ENCODE peak calls at places on chromosomes 13 and 19, in six cellular contexts. X, D, G, C, W and Y are unnamed samples.

GRCh38 chr13:31485183-31485582 is 254.1 kb upstream of the RXFP2 start:
- DNase-seq in D (no peak), X (no peak), G (no peak), C (peak), W (no peak), Y (no peak)

GRCh38 chr13:60755380-60756163 is 358.6 kb downstream of the TDRD3 start:
- DNase-seq in D (no peak), C (no peak), G (no peak), W (no peak), X (no peak), Y (no peak)

GRCh38 chr13:75699062-75699461 is 62.9 kb downstream of the LMO7 start:
- DNase-seq in C (no peak), G (no peak), X (no peak), D (no peak), W (no peak), Y (no peak)

GRCh38 chr13:44403720-44404063 is 30.1 kb downstream of the SERP2 start:
- DNase-seq in X (no peak), W (no peak), D (no peak), C (no peak), G (no peak), Y (no peak)

GRCh38 chr19:46878613-46879375 is 18.0 kb downstream of the ARHGAP35 start:
- DNase-seq in C (peak), W (no peak), G (no peak), D (no peak), X (no peak), Y (no peak)

GRCh38 chr13:40790232-40790631 is 821 bp downstream of the SLC25A15 start:
- DNase-seq in C (no peak), D (no peak), X (no peak), W (no peak), G (no peak), Y (no peak)

GRCh38 chr13:34435338-34435737 is 506.7 kb upstream of the NBEA start:
- DNase-seq in X (no peak), W (no peak), G (no peak), D (no peak), C (no peak), Y (no peak)

GRCh38 chr19:28307963-28308362 is 905.0 kb downstream of the UQCRFS1 start:
- DNase-seq in C (no peak), G (no peak), W (no peak), D (no peak), X (no peak), Y (no peak)

GRCh38 chr19:52397310-52398090 is at the start of gene ZNF528:
- DNase-seq in D (peak), X (no peak), C (peak), W (peak), G (peak), Y (peak)

GRCh38 chr19:42129399-42130253 is 2.6 kb downstream of the POU2F2 start:
- DNase-seq in X (no peak), D (no peak), W (peak), G (no peak), C (no peak), Y (no peak)

GRCh38 chr19:56727731-56728130 is 56.2 kb upstream of the ZNF835 start:
- DNase-seq in D (no peak), W (no peak), X (no peak), C (no peak), G (no peak), Y (no peak)

GRCh38 chr19:2863818-2864217 is 3.3 kb upstream of the ZNF556 start:
- DNase-seq in G (no peak), W (no peak), X (no peak), D (no peak), C (no peak), Y (no peak)

GRCh38 chr19:17946965-17947784 is 14.4 kb downstream of the CCDC124 start:
- DNase-seq in C (no peak), D (no peak), G (peak), W (peak), X (no peak), Y (no peak)

GRCh38 chr19:49985926-49986325 is 25.0 kb upstream of the SIGLEC11 start:
- DNase-seq in W (no peak), X (no peak), D (no peak), G (no peak), C (no peak), Y (no peak)

GRCh38 chr19:1728816-1729567 is 24.3 kb upstream of the ONECUT3 start:
- DNase-seq in X (no peak), G (no peak), W (no peak), D (no peak), C (no peak), Y (no peak)

GRCh38 chr19:46383171-46383815 is 30.1 kb downstream of the CCDC8 start:
- DNase-seq in X (no peak), C (no peak), G (no peak), W (no peak), D (no peak), Y (no peak)

GRCh38 chr13:113915786-113916329 is 52.0 kb upstream of the GAS6 start:
- DNase-seq in D (no peak), X (no peak), C (no peak), W (no peak), G (no peak), Y (no peak)

GRCh38 chr19:5621945-5622464 is 571 bp downstream of the SAFB2 start:
- DNase-seq in G (peak), X (no peak), W (no peak), C (no peak), D (no peak), Y (peak)

GRCh38 chr13:61413572-61413971 is 2.1 kb downstream of the PCDH20 start:
- DNase-seq in W (no peak), G (no peak), C (no peak), X (no peak), D (no peak), Y (no peak)

GRCh38 chr13:71775946-71776345 is 91.1 kb downstream of the DACH1 start:
- DNase-seq in X (no peak), W (no peak), D (no peak), G (no peak), C (no peak), Y (no peak)

GRCh38 chr19:11984986-11985385 is 20.1 kb downstream of the ZNF763 start:
- DNase-seq in W (peak), C (no peak), G (no peak), X (peak), D (no peak), Y (peak)

GRCh38 chr19:49574206-49574755 is 6.1 kb downstream of the NOSIP start:
- DNase-seq in C (no peak), G (no peak), X (no peak), D (no peak), W (no peak), Y (no peak)

GRCh38 chr19:39247701-39248664 is 673 bp downstream of the IFNL4 start:
- DNase-seq in D (no peak), W (no peak), G (no peak), C (no peak), X (no peak), Y (no peak)

GRCh38 chr13:48186722-48187121 is 46.3 kb upstream of the ITM2B start:
- DNase-seq in X (no peak), D (no peak), C (no peak), W (no peak), G (no peak), Y (no peak)

GRCh38 chr19:41398042-41398403 is 405 bp downstream of the BCKDHA start:
- DNase-seq in X (no peak), W (no peak), C (no peak), D (no peak), G (no peak), Y (no peak)